ENCODE peak calls at places on chromosome 13, in nine cellular contexts. One of them, this sample, is unnamed.

GRCh38 chr13:113630804-113631203 is 27.2 kb downstream of the ATP4B start:
- DNase-seq in fibroblast of pulmonary artery: no peak
- DNase-seq in Peyer's patch: peak
- DNase-seq in cardiac muscle cell: no peak
- DNase-seq in foreskin fibroblast: no peak
- DNase-seq in AG04450: no peak
- DNase-seq in AG10803: no peak
- DNase-seq in Calu3: no peak
- DNase-seq in coronary artery: no peak
- DNase-seq in this sample: no peak

GRCh38 chr13:29564828-29565227 is 30.7 kb downstream of the SLC7A1 start:
- DNase-seq in fibroblast of pulmonary artery: no peak
- DNase-seq in Peyer's patch: no peak
- DNase-seq in cardiac muscle cell: no peak
- DNase-seq in foreskin fibroblast: no peak
- DNase-seq in AG04450: no peak
- DNase-seq in AG10803: no peak
- DNase-seq in Calu3: no peak
- DNase-seq in coronary artery: no peak
- DNase-seq in this sample: no peak

GRCh38 chr13:35988648-35989081 is 142.5 kb downstream of the DCLK1 start:
- DNase-seq in fibroblast of pulmonary artery: peak
- DNase-seq in Peyer's patch: no peak
- DNase-seq in cardiac muscle cell: peak
- DNase-seq in foreskin fibroblast: no peak
- DNase-seq in AG04450: no peak
- DNase-seq in AG10803: peak
- DNase-seq in Calu3: no peak
- DNase-seq in coronary artery: no peak
- DNase-seq in this sample: peak

GRCh38 chr13:43298799-43299198 is 275.4 kb downstream of the DNAJC15 start:
- DNase-seq in fibroblast of pulmonary artery: no peak
- DNase-seq in Peyer's patch: no peak
- DNase-seq in cardiac muscle cell: no peak
- DNase-seq in foreskin fibroblast: no peak
- DNase-seq in AG04450: no peak
- DNase-seq in AG10803: no peak
- DNase-seq in Calu3: no peak
- DNase-seq in coronary artery: no peak
- DNase-seq in this sample: no peak

GRCh38 chr13:49097374-49097773 is 121.7 kb downstream of the FNDC3A start:
- DNase-seq in fibroblast of pulmonary artery: peak
- DNase-seq in Peyer's patch: no peak
- DNase-seq in cardiac muscle cell: peak
- DNase-seq in foreskin fibroblast: peak
- DNase-seq in AG04450: peak
- DNase-seq in AG10803: peak
- DNase-seq in Calu3: no peak
- DNase-seq in coronary artery: no peak
- DNase-seq in this sample: peak

GRCh38 chr13:21557995-21558394 is 46.0 kb downstream of the MICU2 start:
- DNase-seq in fibroblast of pulmonary artery: peak
- DNase-seq in Peyer's patch: no peak
- DNase-seq in cardiac muscle cell: peak
- DNase-seq in foreskin fibroblast: no peak
- DNase-seq in AG04450: no peak
- DNase-seq in AG10803: peak
- DNase-seq in Calu3: peak
- DNase-seq in coronary artery: no peak
- DNase-seq in this sample: peak

GRCh38 chr13:32330438-32330837 is 15.1 kb downstream of the BRCA2 start:
- DNase-seq in fibroblast of pulmonary artery: peak
- DNase-seq in Peyer's patch: no peak
- DNase-seq in cardiac muscle cell: peak
- DNase-seq in foreskin fibroblast: peak
- DNase-seq in AG04450: no peak
- DNase-seq in AG10803: peak
- DNase-seq in Calu3: no peak
- DNase-seq in coronary artery: no peak
- DNase-seq in this sample: peak

GRCh38 chr13:80334582-80335260 is 6.2 kb downstream of the SPRY2 start:
- DNase-seq in fibroblast of pulmonary artery: peak
- DNase-seq in Peyer's patch: no peak
- DNase-seq in cardiac muscle cell: peak
- DNase-seq in foreskin fibroblast: no peak
- DNase-seq in AG04450: no peak
- DNase-seq in AG10803: no peak
- DNase-seq in Calu3: no peak
- DNase-seq in coronary artery: no peak
- DNase-seq in this sample: peak

GRCh38 chr13:36028359-36028758 is 102.8 kb downstream of the DCLK1 start:
- DNase-seq in fibroblast of pulmonary artery: no peak
- DNase-seq in Peyer's patch: no peak
- DNase-seq in cardiac muscle cell: no peak
- DNase-seq in foreskin fibroblast: no peak
- DNase-seq in AG04450: no peak
- DNase-seq in AG10803: no peak
- DNase-seq in Calu3: no peak
- DNase-seq in coronary artery: no peak
- DNase-seq in this sample: no peak

GRCh38 chr13:43411741-43412140 is 375.0 kb downstream of the ENOX1 start:
- DNase-seq in fibroblast of pulmonary artery: no peak
- DNase-seq in Peyer's patch: no peak
- DNase-seq in cardiac muscle cell: no peak
- DNase-seq in foreskin fibroblast: no peak
- DNase-seq in AG04450: no peak
- DNase-seq in AG10803: no peak
- DNase-seq in Calu3: no peak
- DNase-seq in coronary artery: no peak
- DNase-seq in this sample: no peak

GRCh38 chr13:36766295-36766694 is 52.7 kb upstream of the RFXAP start:
- DNase-seq in fibroblast of pulmonary artery: peak
- DNase-seq in Peyer's patch: no peak
- DNase-seq in cardiac muscle cell: peak
- DNase-seq in foreskin fibroblast: peak
- DNase-seq in AG04450: no peak
- DNase-seq in AG10803: peak
- DNase-seq in Calu3: peak
- DNase-seq in coronary artery: no peak
- DNase-seq in this sample: peak

GRCh38 chr13:90447735-90448103 is 899.8 kb upstream of the MIR17HG start:
- DNase-seq in fibroblast of pulmonary artery: peak
- DNase-seq in Peyer's patch: no peak
- DNase-seq in cardiac muscle cell: peak
- DNase-seq in foreskin fibroblast: peak
- DNase-seq in AG04450: no peak
- DNase-seq in AG10803: peak
- DNase-seq in Calu3: no peak
- DNase-seq in coronary artery: no peak
- DNase-seq in this sample: peak

GRCh38 chr13:25906211-25906661 is 145.6 kb downstream of the SHISA2 start:
- DNase-seq in fibroblast of pulmonary artery: no peak
- DNase-seq in Peyer's patch: no peak
- DNase-seq in cardiac muscle cell: no peak
- DNase-seq in foreskin fibroblast: no peak
- DNase-seq in AG04450: no peak
- DNase-seq in AG10803: no peak
- DNase-seq in Calu3: no peak
- DNase-seq in coronary artery: no peak
- DNase-seq in this sample: no peak

GRCh38 chr13:113586661-113587479 is 2.3 kb downstream of the TFDP1 start:
- DNase-seq in fibroblast of pulmonary artery: no peak
- DNase-seq in Peyer's patch: no peak
- DNase-seq in cardiac muscle cell: no peak
- DNase-seq in foreskin fibroblast: no peak
- DNase-seq in AG04450: no peak
- DNase-seq in AG10803: no peak
- DNase-seq in Calu3: no peak
- DNase-seq in coronary artery: peak
- DNase-seq in this sample: no peak

GRCh38 chr13:25291691-25292090 is 4.4 kb upstream of the MTMR6 start:
- DNase-seq in fibroblast of pulmonary artery: no peak
- DNase-seq in Peyer's patch: no peak
- DNase-seq in cardiac muscle cell: no peak
- DNase-seq in foreskin fibroblast: no peak
- DNase-seq in AG04450: no peak
- DNase-seq in AG10803: no peak
- DNase-seq in Calu3: no peak
- DNase-seq in coronary artery: no peak
- DNase-seq in this sample: no peak

GRCh38 chr13:76123548-76123947 is 487.4 kb downstream of the LMO7 start:
- DNase-seq in fibroblast of pulmonary artery: no peak
- DNase-seq in Peyer's patch: no peak
- DNase-seq in cardiac muscle cell: no peak
- DNase-seq in foreskin fibroblast: no peak
- DNase-seq in AG04450: no peak
- DNase-seq in AG10803: no peak
- DNase-seq in Calu3: no peak
- DNase-seq in coronary artery: no peak
- DNase-seq in this sample: no peak

GRCh38 chr13:32734511-32734910 is 148.3 kb downstream of the PDS5B start:
- DNase-seq in fibroblast of pulmonary artery: peak
- DNase-seq in Peyer's patch: no peak
- DNase-seq in cardiac muscle cell: peak
- DNase-seq in foreskin fibroblast: peak
- DNase-seq in AG04450: peak
- DNase-seq in AG10803: peak
- DNase-seq in Calu3: no peak
- DNase-seq in coronary artery: no peak
- DNase-seq in this sample: peak

GRCh38 chr13:45280751-45281634 is 60.0 kb downstream of the TPT1 start:
- DNase-seq in fibroblast of pulmonary artery: peak
- DNase-seq in Peyer's patch: peak
- DNase-seq in cardiac muscle cell: peak
- DNase-seq in foreskin fibroblast: peak
- DNase-seq in AG04450: peak
- DNase-seq in AG10803: peak
- DNase-seq in Calu3: peak
- DNase-seq in coronary artery: no peak
- DNase-seq in this sample: peak

DNA sequence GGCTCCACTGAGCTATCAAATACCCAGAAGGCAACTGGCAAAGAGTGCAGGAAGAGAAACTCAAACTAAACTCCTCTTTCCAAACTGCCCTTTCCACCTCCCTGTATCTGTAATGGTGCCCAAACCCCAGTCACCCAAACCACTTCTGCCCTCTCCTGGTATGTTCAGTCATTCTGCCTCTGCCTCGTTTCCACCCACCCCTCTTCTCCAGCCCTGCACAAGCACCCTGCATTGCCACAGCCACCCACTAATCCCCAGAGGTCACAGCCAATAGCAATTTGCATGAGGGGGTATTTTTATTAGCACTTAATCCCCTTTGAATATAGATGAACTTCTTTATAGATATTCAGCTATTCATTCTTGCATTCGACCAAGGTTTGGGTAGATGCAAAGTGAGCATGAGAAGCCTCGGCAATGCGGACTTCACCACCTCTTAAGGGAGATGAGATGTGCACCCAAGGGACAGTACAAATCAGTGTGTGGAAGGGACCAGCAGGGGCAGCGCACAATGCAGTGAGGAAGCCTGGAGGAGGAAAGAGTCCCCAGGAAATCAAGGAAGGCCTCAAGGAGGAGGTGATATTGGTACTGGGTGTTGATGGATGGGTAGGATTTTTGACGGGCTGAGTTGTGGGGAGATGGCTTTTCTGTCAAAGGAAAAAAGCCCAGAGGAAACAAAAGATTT is 12.4 kb downstream of the TMEM272 start:
- DNase-seq in fibroblast of pulmonary artery: peak
- DNase-seq in Peyer's patch: no peak
- DNase-seq in cardiac muscle cell: peak
- DNase-seq in foreskin fibroblast: no peak
- DNase-seq in AG04450: no peak
- DNase-seq in AG10803: peak
- DNase-seq in Calu3: no peak
- DNase-seq in coronary artery: no peak
- DNase-seq in this sample: peak
- TF ChIP-seq CTCF in fibroblast of pulmonary artery: peak
- TF ChIP-seq CTCF in Peyer's patch: no peak
- TF ChIP-seq CTCF in cardiac muscle cell: peak
- TF ChIP-seq CTCF in foreskin fibroblast: peak
- TF ChIP-seq CTCF in AG04450: peak
- TF ChIP-seq CTCF in AG10803: peak
- TF ChIP-seq CTCF in Calu3: no peak
- TF ChIP-seq CTCF in coronary artery: no peak
- TF ChIP-seq CTCF in this sample: peak

GRCh38 chr13:82330499-82330898 is 1551.8 kb downstream of the SLITRK1 start:
- DNase-seq in fibroblast of pulmonary artery: peak
- DNase-seq in Peyer's patch: no peak
- DNase-seq in cardiac muscle cell: peak
- DNase-seq in foreskin fibroblast: no peak
- DNase-seq in AG04450: no peak
- DNase-seq in AG10803: no peak
- DNase-seq in Calu3: no peak
- DNase-seq in coronary artery: no peak
- DNase-seq in this sample: no peak
- TF ChIP-seq CTCF in fibroblast of pulmonary artery: peak
- TF ChIP-seq CTCF in Peyer's patch: no peak
- TF ChIP-seq CTCF in cardiac muscle cell: peak
- TF ChIP-seq CTCF in foreskin fibroblast: peak
- TF ChIP-seq CTCF in AG04450: peak
- TF ChIP-seq CTCF in AG10803: no peak
- TF ChIP-seq CTCF in Calu3: no peak
- TF ChIP-seq CTCF in coronary artery: no peak
- TF ChIP-seq CTCF in this sample: peak

GRCh38 chr13:91817250-91817649 is 418.8 kb downstream of the GPC5 start:
- DNase-seq in fibroblast of pulmonary artery: peak
- DNase-seq in Peyer's patch: no peak
- DNase-seq in cardiac muscle cell: peak
- DNase-seq in foreskin fibroblast: no peak
- DNase-seq in AG04450: no peak
- DNase-seq in AG10803: no peak
- DNase-seq in Calu3: no peak
- DNase-seq in coronary artery: no peak
- DNase-seq in this sample: no peak
- TF ChIP-seq CTCF in fibroblast of pulmonary artery: peak
- TF ChIP-seq CTCF in Peyer's patch: no peak
- TF ChIP-seq CTCF in cardiac muscle cell: peak
- TF ChIP-seq CTCF in foreskin fibroblast: no peak
- TF ChIP-seq CTCF in AG04450: peak
- TF ChIP-seq CTCF in AG10803: no peak
- TF ChIP-seq CTCF in Calu3: no peak
- TF ChIP-seq CTCF in coronary artery: no peak
- TF ChIP-seq CTCF in this sample: no peak

GRCh38 chr13:93007928-93008327 is 218.7 kb upstream of the GPC6 start:
- DNase-seq in fibroblast of pulmonary artery: no peak
- DNase-seq in Peyer's patch: no peak
- DNase-seq in cardiac muscle cell: no peak
- DNase-seq in foreskin fibroblast: no peak
- DNase-seq in AG04450: no peak
- DNase-seq in AG10803: no peak
- DNase-seq in Calu3: no peak
- DNase-seq in coronary artery: no peak
- DNase-seq in this sample: no peak

GRCh38 chr13:93002071-93002470 is 224.5 kb upstream of the GPC6 start:
- DNase-seq in fibroblast of pulmonary artery: no peak
- DNase-seq in Peyer's patch: no peak
- DNase-seq in cardiac muscle cell: no peak
- DNase-seq in foreskin fibroblast: peak
- DNase-seq in AG04450: no peak
- DNase-seq in AG10803: peak
- DNase-seq in Calu3: no peak
- DNase-seq in coronary artery: no peak
- DNase-seq in this sample: no peak

GRCh38 chr13:93003531-93003930 is 223.1 kb upstream of the GPC6 start:
- DNase-seq in fibroblast of pulmonary artery: no peak
- DNase-seq in Peyer's patch: no peak
- DNase-seq in cardiac muscle cell: no peak
- DNase-seq in foreskin fibroblast: no peak
- DNase-seq in AG04450: no peak
- DNase-seq in AG10803: no peak
- DNase-seq in Calu3: no peak
- DNase-seq in coronary artery: no peak
- DNase-seq in this sample: no peak

GRCh38 chr13:93004919-93005318 is 221.7 kb upstream of the GPC6 start:
- DNase-seq in fibroblast of pulmonary artery: peak
- DNase-seq in Peyer's patch: no peak
- DNase-seq in cardiac muscle cell: peak
- DNase-seq in foreskin fibroblast: no peak
- DNase-seq in AG04450: no peak
- DNase-seq in AG10803: peak
- DNase-seq in Calu3: no peak
- DNase-seq in coronary artery: no peak
- DNase-seq in this sample: no peak
- TF ChIP-seq CTCF in fibroblast of pulmonary artery: peak
- TF ChIP-seq CTCF in Peyer's patch: no peak
- TF ChIP-seq CTCF in cardiac muscle cell: peak
- TF ChIP-seq CTCF in foreskin fibroblast: peak
- TF ChIP-seq CTCF in AG04450: peak
- TF ChIP-seq CTCF in AG10803: peak
- TF ChIP-seq CTCF in Calu3: no peak
- TF ChIP-seq CTCF in coronary artery: no peak
- TF ChIP-seq CTCF in this sample: peak

This sample was measured in HFFc6.